ENCODE peak calls at places on chromosomes 7 and 10, in seven cellular contexts. M is HepG2, K is astrocyte, B is fibroblast of lung, J is neural progenitor cell, Z is colonic mucosa, T is SK-N-SH. Q is an unnamed sample.

GRCh38 chr7:19522486-19522885 is 186.4 kb downstream of the POLR1F start:
- DNase-seq in M (no peak), J (no peak), T (no peak), B (peak; percentile 54), Z (no peak), K (peak; percentile 84), Q (no peak)

GRCh38 chr7:50333266-50333665 is 28.8 kb downstream of the IKZF1 start:
- DNase-seq in Z (no peak), K (no peak), T (peak; percentile 69), J (peak; percentile 35), B (no peak), M (no peak), Q (peak; percentile 96)

GRCh38 chr10:133608855-133609254 is 17.7 kb downstream of the FRG2B start:
- DNase-seq in B (no peak), J (no peak), Z (no peak), K (no peak), M (no peak), T (peak; percentile 38), Q (peak; percentile 1)

GRCh38 chr10:95963202-95963991 is 55.6 kb downstream of the CC2D2B start:
- DNase-seq in J (no peak), Z (no peak), B (no peak), T (no peak), K (no peak), M (no peak), Q (no peak)

GRCh38 chr10:33304553-33304952 is 29.9 kb downstream of the NRP1 start:
- DNase-seq in J (no peak), B (no peak), K (no peak), M (no peak), T (no peak), Z (no peak), Q (no peak)

GRCh38 chr7:64628192-64628591 is 37.7 kb upstream of the ZNF107 start:
- DNase-seq in Z (no peak), M (no peak), J (no peak), B (no peak), T (no peak), K (no peak), Q (no peak)

GRCh38 chr7:29866490-29866930 is 60.2 kb downstream of the WIPF3 start:
- DNase-seq in K (peak; percentile 33), J (no peak), T (no peak), M (no peak), Z (no peak), B (peak; percentile 27), Q (no peak)

GRCh38 chr10:47449979-47450378 is 33.9 kb downstream of the ANXA8 start:
- DNase-seq in J (no peak), T (no peak), M (no peak), B (no peak), Z (no peak), K (no peak), Q (no peak)

GRCh38 chr10:130962240-130963051 is 349.1 kb downstream of the TCERG1L start:
- DNase-seq in M (no peak), K (no peak), T (no peak), B (no peak), Z (no peak), J (no peak), Q (no peak)

GRCh38 chr10:77501152-77501845 is 136.3 kb downstream of the KCNMA1 start:
- DNase-seq in K (peak; percentile 85), B (peak; percentile 95), Z (no peak), M (no peak), T (no peak), J (no peak), Q (no peak)

GRCh38 chr7:33185786-33186185 is 56.4 kb downstream of the BBS9 start:
- DNase-seq in B (peak; percentile 69), J (peak; percentile 56), K (peak; percentile 40), M (peak; percentile 62), Z (no peak), T (peak; percentile 63), Q (peak; percentile 76)

GRCh38 chr7:23594879-23595604 is 2.1 kb upstream of the CCDC126 start:
- DNase-seq in T (no peak), K (no peak), Z (no peak), M (peak; percentile 70), B (no peak), J (no peak), Q (peak; percentile 42)

DNA sequence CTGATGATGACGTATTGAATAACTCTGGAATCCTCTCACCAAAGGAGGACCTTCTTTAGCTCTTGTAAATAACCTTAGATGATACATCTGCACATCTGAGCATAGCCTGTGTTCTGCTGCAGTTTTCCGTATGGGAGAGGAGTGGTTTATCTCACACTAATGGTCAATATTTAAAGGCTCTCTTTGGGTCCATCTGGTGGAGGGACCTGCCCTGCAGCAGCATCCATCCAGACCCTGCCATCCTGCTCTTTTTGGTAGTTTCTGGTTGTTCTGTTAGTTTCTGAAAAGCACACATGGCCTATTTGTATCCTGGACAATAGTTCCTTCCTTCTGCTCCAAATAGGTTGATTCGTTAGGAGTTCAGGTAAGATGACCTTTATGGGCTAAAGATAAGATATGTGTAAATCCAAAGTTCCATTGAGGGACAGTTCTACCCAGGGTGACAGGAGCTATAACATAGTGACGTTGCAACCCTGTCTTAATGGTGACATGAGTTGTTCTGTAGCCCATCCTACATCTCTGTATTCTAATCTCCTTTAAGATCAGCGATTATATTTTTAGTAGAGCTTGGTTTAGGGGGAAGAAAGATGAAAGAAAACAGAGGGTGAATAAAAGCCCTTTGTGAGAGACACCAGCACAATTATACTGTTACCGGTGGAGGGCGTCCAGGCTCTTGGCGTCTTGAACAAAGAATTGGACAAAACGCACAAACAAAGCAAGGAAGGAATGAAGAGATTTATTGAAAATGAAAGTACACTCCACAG is 60.0 kb upstream of the KLF14 start:
- DNase-seq in Z (no peak), M (peak; percentile 18), J (no peak), K (peak; percentile 33), T (no peak), B (peak; percentile 55), Q (peak; percentile 9)
- H3K9ac ChIP-seq in Z (no peak overlapping the region), M (no peak overlapping the region), J (no peak overlapping the region), K (peak overlapping the region; percentile 67), T (no peak overlapping the region), B (no peak overlapping the region), Q (no peak overlapping the region)

GRCh38 chr10:17026686-17027485 is 102.7 kb downstream of the CUBN start:
- DNase-seq in B (peak; percentile 53), T (no peak), M (no peak), J (no peak), Z (no peak), K (no peak), Q (no peak)

GRCh38 chr10:17022898-17023297 is 106.7 kb downstream of the CUBN start:
- DNase-seq in Z (no peak), K (no peak), T (no peak), B (no peak), J (no peak), M (no peak), Q (peak; percentile 45)

GRCh38 chr10:17023386-17024298 is 106.0 kb downstream of the CUBN start:
- DNase-seq in T (no peak), K (peak; percentile 99), M (peak; percentile 48), J (peak; percentile 54), Z (peak; percentile 57), B (peak; percentile 97), Q (peak; percentile 93)

GRCh38 chr10:17024461-17024860 is 105.2 kb downstream of the CUBN start:
- DNase-seq in K (no peak), Z (no peak), T (no peak), M (no peak), J (no peak), B (no peak), Q (no peak)

GRCh38 chr10:17025444-17026295 is 103.9 kb downstream of the CUBN start:
- DNase-seq in Z (no peak), M (peak; percentile 17), T (peak; percentile 19), K (peak; percentile 100), J (peak; percentile 50), B (peak; percentile 93), Q (peak; percentile 64)
- H3K9ac ChIP-seq in Z (no peak overlapping the region), M (no peak overlapping the region), T (peak overlapping the region; percentile 85), K (peak overlapping the region; percentile 82), J (no peak overlapping the region), B (peak overlapping the region; percentile 45), Q (no peak overlapping the region)

GRCh38 chr7:69749358-69749757 is 151.1 kb downstream of the AUTS2 start:
- DNase-seq in K (no peak), Z (no peak), J (no peak), T (no peak), M (no peak), B (no peak), Q (peak; percentile 76)
- H3K9ac ChIP-seq in K (no peak overlapping the region), Z (no peak overlapping the region), J (no peak overlapping the region), T (no peak overlapping the region), M (no peak overlapping the region), B (no peak overlapping the region), Q (no peak overlapping the region)

GRCh38 chr7:11538751-11539299 is 293.2 kb downstream of the THSD7A start:
- DNase-seq in M (no peak), B (no peak), Z (no peak), K (no peak), J (no peak), T (peak; percentile 52), Q (no peak)

GRCh38 chr7:11539853-11540252 is 292.1 kb downstream of the THSD7A start:
- DNase-seq in J (no peak), M (no peak), Z (no peak), B (peak; percentile 29), K (peak; percentile 12), T (no peak), Q (no peak)

GRCh38 chr7:11541330-11541729 is 290.7 kb downstream of the THSD7A start:
- DNase-seq in J (no peak), B (no peak), T (no peak), M (no peak), Z (no peak), K (no peak), Q (no peak)

DNA sequence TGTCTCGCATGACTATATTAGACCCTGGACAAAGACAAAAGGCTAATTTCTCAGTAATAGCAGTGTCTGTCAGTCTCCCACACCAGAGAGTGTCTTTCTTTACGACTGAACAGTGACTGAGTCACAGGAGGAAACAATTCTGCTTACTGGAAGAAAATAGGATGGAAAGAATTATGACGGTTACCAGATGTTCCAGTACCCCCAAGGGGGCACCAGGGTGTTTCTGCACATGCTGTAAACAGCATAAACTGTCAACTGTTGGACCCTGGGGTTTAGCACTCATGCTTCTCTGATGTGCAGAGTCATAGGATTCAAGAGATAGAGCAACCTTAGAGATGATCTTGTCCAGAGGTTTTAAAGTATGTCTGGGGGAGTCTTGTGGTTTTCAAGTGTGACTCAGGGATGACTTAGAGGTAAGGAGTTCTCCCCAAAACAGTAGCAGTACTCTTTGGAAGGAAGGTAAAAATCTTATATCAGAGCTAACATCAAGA is 291.7 kb downstream of the THSD7A start:
- DNase-seq in J (no peak), T (peak; percentile 70), M (no peak), Z (no peak), K (peak; percentile 84), B (peak; percentile 23), Q (no peak)
- H3K9ac ChIP-seq in J (no peak overlapping the region), T (no peak overlapping the region), M (no peak overlapping the region), Z (no peak overlapping the region), K (no peak overlapping the region), B (no peak overlapping the region), Q (no peak overlapping the region)